ENCODE peak calls at places on chromosomes 11 and 22, in five cellular contexts. One of them, this sample, is unnamed.

GRCh38 chr11:117026593-117027330 is 71.5 kb downstream of the SIK3 start:
- DNase-seq in HepG2: no peak
- DNase-seq in ovary: no peak
- DNase-seq in stomach: no peak
- DNase-seq in A549: no peak
- DNase-seq in this sample: no peak

GRCh38 chr11:31875861-31876625 is 64.9 kb upstream of the PAX6 start:
- DNase-seq in HepG2: no peak
- DNase-seq in ovary: no peak
- DNase-seq in stomach: no peak
- DNase-seq in A549: no peak
- DNase-seq in this sample: no peak

GRCh38 chr11:70203749-70204465 is 811 bp downstream of the FADD start:
- DNase-seq in HepG2: peak
- DNase-seq in ovary: peak
- DNase-seq in stomach: peak
- DNase-seq in A549: peak
- DNase-seq in this sample: no peak

GRCh38 chr22:50505776-50506610 is 1.5 kb downstream of the LMF2 start:
- DNase-seq in HepG2: no peak
- DNase-seq in ovary: peak
- DNase-seq in stomach: no peak
- DNase-seq in A549: no peak
- DNase-seq in this sample: no peak

GRCh38 chr11:2569321-2569721 is 124.5 kb downstream of the KCNQ1 start:
- DNase-seq in HepG2: no peak
- DNase-seq in ovary: no peak
- DNase-seq in stomach: no peak
- DNase-seq in A549: no peak
- DNase-seq in this sample: no peak

GRCh38 chr11:57543601-57544000 is 6.2 kb downstream of the SMTNL1 start:
- DNase-seq in HepG2: no peak
- DNase-seq in ovary: no peak
- DNase-seq in stomach: no peak
- DNase-seq in A549: no peak
- DNase-seq in this sample: no peak

GRCh38 chr11:47406896-47407745 is 1.3 kb upstream of the SLC39A13 start:
- DNase-seq in HepG2: no peak
- DNase-seq in ovary: peak
- DNase-seq in stomach: no peak
- DNase-seq in A549: no peak
- DNase-seq in this sample: no peak

GRCh38 chr11:60838132-60838531 is 3.8 kb upstream of the CCDC86 start:
- DNase-seq in HepG2: peak
- DNase-seq in ovary: no peak
- DNase-seq in stomach: no peak
- DNase-seq in A549: peak
- DNase-seq in this sample: no peak

GRCh38 chr11:122743949-122744876 is 88.7 kb downstream of the UBASH3B start:
- DNase-seq in HepG2: no peak
- DNase-seq in ovary: no peak
- DNase-seq in stomach: peak
- DNase-seq in A549: no peak
- DNase-seq in this sample: no peak

GRCh38 chr11:8566613-8567210 is 27.3 kb downstream of the STK33 start:
- DNase-seq in HepG2: peak
- DNase-seq in ovary: no peak
- DNase-seq in stomach: no peak
- DNase-seq in A549: peak
- DNase-seq in this sample: no peak

GRCh38 chr22:50067244-50067643 is 9.1 kb upstream of the TTLL8 start:
- DNase-seq in HepG2: no peak
- DNase-seq in ovary: no peak
- DNase-seq in stomach: no peak
- DNase-seq in A549: no peak
- DNase-seq in this sample: no peak

GRCh38 chr11:111167666-111168065 is 77.9 kb upstream of the POU2AF2 start:
- DNase-seq in HepG2: no peak
- DNase-seq in ovary: no peak
- DNase-seq in stomach: no peak
- DNase-seq in A549: no peak
- DNase-seq in this sample: no peak

GRCh38 chr11:69791266-69791665 is 16.1 kb upstream of the FGF4 start:
- DNase-seq in HepG2: no peak
- DNase-seq in ovary: no peak
- DNase-seq in stomach: no peak
- DNase-seq in A549: no peak
- DNase-seq in this sample: no peak

GRCh38 chr22:17164392-17165024 is 5.4 kb upstream of the HDHD5 start:
- DNase-seq in HepG2: no peak
- DNase-seq in ovary: no peak
- DNase-seq in stomach: no peak
- DNase-seq in A549: peak
- DNase-seq in this sample: no peak

GRCh38 chr11:21567628-21568290 is 625.1 kb upstream of the ANO5 start:
- DNase-seq in HepG2: no peak
- DNase-seq in ovary: no peak
- DNase-seq in stomach: no peak
- DNase-seq in A549: peak
- DNase-seq in this sample: no peak

GRCh38 chr11:2928605-2929510 is at the start of gene PHLDA2:
- DNase-seq in HepG2: no peak
- DNase-seq in ovary: no peak
- DNase-seq in stomach: peak
- DNase-seq in A549: peak
- DNase-seq in this sample: no peak

GRCh38 chr11:88680806-88681205 is 343.3 kb upstream of the CTSC start:
- DNase-seq in HepG2: no peak
- DNase-seq in ovary: no peak
- DNase-seq in stomach: no peak
- DNase-seq in A549: no peak
- DNase-seq in this sample: no peak

GRCh38 chr11:77473801-77474508 is at the start of gene PAK1:
- DNase-seq in HepG2: peak
- DNase-seq in ovary: peak
- DNase-seq in stomach: peak
- DNase-seq in A549: peak
- DNase-seq in this sample: peak
- TF ChIP-seq EP300 in HepG2: no peak
- TF ChIP-seq EP300 in ovary: no peak
- TF ChIP-seq EP300 in stomach: no peak
- TF ChIP-seq EP300 in A549: no peak
- TF ChIP-seq EP300 in this sample: no peak

GRCh38 chr11:9757809-9758675 is 94.2 kb downstream of the SWAP70 start:
- DNase-seq in HepG2: peak
- DNase-seq in ovary: peak
- DNase-seq in stomach: peak
- DNase-seq in A549: peak
- DNase-seq in this sample: peak
- TF ChIP-seq POLR2A in HepG2: peak
- TF ChIP-seq POLR2A in ovary: peak
- TF ChIP-seq POLR2A in stomach: no peak
- TF ChIP-seq POLR2A in A549: peak
- TF ChIP-seq POLR2A in this sample: peak

GRCh38 chr11:85710912-85711311 is 24.9 kb upstream of the CCDC89 start:
- DNase-seq in HepG2: no peak
- DNase-seq in ovary: no peak
- DNase-seq in stomach: no peak
- DNase-seq in A549: peak
- DNase-seq in this sample: no peak

GRCh38 chr11:85704967-85705366 is 19.0 kb upstream of the CCDC89 start:
- DNase-seq in HepG2: no peak
- DNase-seq in ovary: no peak
- DNase-seq in stomach: no peak
- DNase-seq in A549: no peak
- DNase-seq in this sample: no peak

GRCh38 chr11:85712953-85713352 is 27.0 kb upstream of the CCDC89 start:
- DNase-seq in HepG2: no peak
- DNase-seq in ovary: no peak
- DNase-seq in stomach: no peak
- DNase-seq in A549: no peak
- DNase-seq in this sample: no peak

GRCh38 chr11:85705805-85706204 is 19.8 kb upstream of the CCDC89 start:
- DNase-seq in HepG2: no peak
- DNase-seq in ovary: no peak
- DNase-seq in stomach: no peak
- DNase-seq in A549: no peak
- DNase-seq in this sample: no peak

DNA sequence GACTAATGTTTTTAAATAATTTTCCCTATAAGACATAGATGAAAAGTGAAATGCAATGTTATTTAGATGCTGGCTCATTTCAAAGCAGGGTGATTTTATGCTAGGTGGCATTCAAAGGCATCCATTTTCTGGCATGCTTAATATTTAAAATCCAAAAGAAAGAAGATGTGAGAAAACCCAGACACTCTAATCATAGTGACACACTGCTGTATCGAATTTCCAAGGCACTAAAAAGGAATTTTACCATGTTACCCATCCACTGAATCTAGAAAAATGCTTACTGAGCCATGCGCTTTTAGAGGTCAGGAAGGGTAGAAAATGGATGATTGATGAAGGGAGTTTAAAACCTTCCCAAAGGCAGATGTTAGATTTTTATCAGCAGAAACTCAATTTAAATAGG is 24.0 kb upstream of the CCDC89 start:
- DNase-seq in HepG2: no peak
- DNase-seq in ovary: no peak
- DNase-seq in stomach: no peak
- DNase-seq in A549: no peak
- DNase-seq in this sample: no peak
- TF ChIP-seq EP300 in HepG2: no peak
- TF ChIP-seq EP300 in ovary: no peak
- TF ChIP-seq EP300 in stomach: no peak
- TF ChIP-seq EP300 in A549: no peak
- TF ChIP-seq EP300 in this sample: no peak

GRCh38 chr22:38505595-38506117 is 455 bp downstream of the DDX17 start:
- DNase-seq in HepG2: no peak
- DNase-seq in ovary: peak
- DNase-seq in stomach: peak
- DNase-seq in A549: peak
- DNase-seq in this sample: peak

GRCh38 chr22:38501797-38502672 is 4.1 kb downstream of the DDX17 start:
- DNase-seq in HepG2: no peak
- DNase-seq in ovary: no peak
- DNase-seq in stomach: no peak
- DNase-seq in A549: no peak
- DNase-seq in this sample: no peak

GRCh38 chr22:38503021-38503420 is 3.1 kb downstream of the DDX17 start:
- DNase-seq in HepG2: no peak
- DNase-seq in ovary: no peak
- DNase-seq in stomach: no peak
- DNase-seq in A549: no peak
- DNase-seq in this sample: no peak

GRCh38 chr22:38504731-38505594 is 1.1 kb downstream of the DDX17 start:
- DNase-seq in HepG2: peak
- DNase-seq in ovary: peak
- DNase-seq in stomach: peak
- DNase-seq in A549: peak
- DNase-seq in this sample: no peak

DNA sequence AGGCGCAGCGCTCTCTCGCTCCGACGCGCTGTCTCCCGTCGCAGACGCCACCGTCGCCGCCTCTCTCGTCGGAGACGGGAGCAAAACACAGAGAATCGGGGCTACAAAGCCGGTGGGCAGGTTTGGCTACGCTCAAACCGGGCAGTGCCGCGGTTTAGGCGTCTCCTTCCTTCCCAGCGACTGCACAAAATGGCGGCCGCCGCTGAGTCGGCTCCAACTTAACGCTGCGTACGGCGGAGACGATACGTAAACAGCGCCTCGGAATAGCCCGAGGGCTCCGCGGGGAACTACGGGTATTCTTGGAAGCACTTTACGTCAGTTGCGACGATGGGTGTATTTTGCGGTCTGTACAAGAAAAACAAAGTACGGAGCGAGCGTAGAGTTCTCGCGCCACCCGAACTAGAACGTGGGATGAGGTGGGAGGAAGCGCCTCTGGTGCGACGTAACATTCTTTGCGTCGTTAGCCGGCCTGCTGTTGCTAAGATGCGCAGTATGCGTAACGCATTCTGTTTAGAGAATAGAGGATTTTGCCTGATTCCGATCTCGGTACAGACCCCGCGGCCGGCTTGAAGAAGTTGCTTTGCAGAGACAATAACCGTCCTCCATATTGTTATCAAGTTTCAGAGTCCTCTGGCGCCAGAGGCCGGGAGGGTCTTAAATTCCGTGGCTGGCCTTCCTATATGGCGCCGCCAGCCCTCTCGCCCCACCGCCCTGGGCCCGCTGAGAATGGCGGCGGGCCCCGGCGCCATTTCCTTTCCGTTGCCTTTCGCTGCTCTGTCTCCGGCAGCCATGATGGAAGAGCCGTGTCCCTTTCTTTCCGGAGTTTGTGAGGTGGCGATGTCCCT is at the start of gene DDX17:
- DNase-seq in HepG2: peak
- DNase-seq in ovary: peak
- DNase-seq in stomach: peak
- DNase-seq in A549: peak
- DNase-seq in this sample: peak
- TF ChIP-seq POLR2A in HepG2: peak
- TF ChIP-seq POLR2A in ovary: peak
- TF ChIP-seq POLR2A in stomach: peak
- TF ChIP-seq POLR2A in A549: peak
- TF ChIP-seq POLR2A in this sample: peak

GRCh38 chr22:29308148-29308790 is 1.8 kb downstream of the GAS2L1 start:
- DNase-seq in HepG2: no peak
- DNase-seq in ovary: peak
- DNase-seq in stomach: no peak
- DNase-seq in A549: no peak
- DNase-seq in this sample: no peak

GRCh38 chr22:29307658-29308147 is 1.3 kb downstream of the GAS2L1 start:
- DNase-seq in HepG2: no peak
- DNase-seq in ovary: no peak
- DNase-seq in stomach: no peak
- DNase-seq in A549: no peak
- DNase-seq in this sample: no peak

GRCh38 chr22:29306175-29306829 is at the start of gene GAS2L1:
- DNase-seq in HepG2: peak
- DNase-seq in ovary: peak
- DNase-seq in stomach: peak
- DNase-seq in A549: peak
- DNase-seq in this sample: no peak

GRCh38 chr22:29305836-29306174 is 645 bp upstream of the GAS2L1 start:
- DNase-seq in HepG2: no peak
- DNase-seq in ovary: no peak
- DNase-seq in stomach: no peak
- DNase-seq in A549: no peak
- DNase-seq in this sample: no peak

GRCh38 chr22:29306830-29307657 is 594 bp downstream of the GAS2L1 start:
- DNase-seq in HepG2: peak
- DNase-seq in ovary: peak
- DNase-seq in stomach: peak
- DNase-seq in A549: peak
- DNase-seq in this sample: no peak
- TF ChIP-seq EP300 in HepG2: no peak
- TF ChIP-seq EP300 in ovary: no peak
- TF ChIP-seq EP300 in stomach: no peak
- TF ChIP-seq EP300 in A549: no peak
- TF ChIP-seq EP300 in this sample: no peak